ENCODE peak calls at places on chromosome 10, in five cellular contexts. One of them, this sample, is unnamed.

GRCh38 chr10:34148258-34148657 is 666.8 kb downstream of the PARD3 start:
- DNase-seq in fibroblast of lung: no peak
- DNase-seq in GM12878: no peak
- DNase-seq in astrocyte: no peak
- DNase-seq in GM12865: no peak
- DNase-seq in this sample: no peak

GRCh38 chr10:62186999-62187695 is 81.5 kb downstream of the RTKN2 start:
- DNase-seq in fibroblast of lung: peak; percentile 67
- DNase-seq in GM12878: no peak
- DNase-seq in astrocyte: peak; percentile 65
- DNase-seq in GM12865: no peak
- DNase-seq in this sample: no peak

GRCh38 chr10:11468126-11468742 is 143.2 kb downstream of the USP6NL start:
- DNase-seq in fibroblast of lung: peak; percentile 77
- DNase-seq in GM12878: no peak
- DNase-seq in astrocyte: peak; percentile 69
- DNase-seq in GM12865: no peak
- DNase-seq in this sample: no peak

GRCh38 chr10:10623958-10624590 is 393.6 kb upstream of the CELF2 start:
- DNase-seq in fibroblast of lung: no peak
- DNase-seq in GM12878: no peak
- DNase-seq in astrocyte: no peak
- DNase-seq in GM12865: no peak
- DNase-seq in this sample: no peak

GRCh38 chr10:27503498-27504006 is 552 bp upstream of the RAB18 start:
- DNase-seq in fibroblast of lung: no peak
- DNase-seq in GM12878: no peak
- DNase-seq in astrocyte: no peak
- DNase-seq in GM12865: no peak
- DNase-seq in this sample: no peak

GRCh38 chr10:102602272-102603045 is 41.8 kb upstream of the TRIM8 start:
- DNase-seq in fibroblast of lung: no peak
- DNase-seq in GM12878: no peak
- DNase-seq in astrocyte: no peak
- DNase-seq in GM12865: no peak
- DNase-seq in this sample: no peak

GRCh38 chr10:118564652-118565051 is 30.8 kb downstream of the PRLHR start:
- DNase-seq in fibroblast of lung: peak; percentile 3
- DNase-seq in GM12878: no peak
- DNase-seq in astrocyte: no peak
- DNase-seq in GM12865: no peak
- DNase-seq in this sample: no peak

GRCh38 chr10:110783509-110784103 is 88.1 kb upstream of the PDCD4 start:
- DNase-seq in fibroblast of lung: no peak
- DNase-seq in GM12878: no peak
- DNase-seq in astrocyte: no peak
- DNase-seq in GM12865: no peak
- DNase-seq in this sample: no peak

GRCh38 chr10:61136151-61136550 is 192.2 kb upstream of the RHOBTB1 start:
- DNase-seq in fibroblast of lung: peak; percentile 46
- DNase-seq in GM12878: no peak
- DNase-seq in astrocyte: peak; percentile 27
- DNase-seq in GM12865: no peak
- DNase-seq in this sample: no peak

GRCh38 chr10:43006490-43006889 is 70.4 kb upstream of the RET start:
- DNase-seq in fibroblast of lung: no peak
- DNase-seq in GM12878: no peak
- DNase-seq in astrocyte: no peak
- DNase-seq in GM12865: no peak
- DNase-seq in this sample: no peak

GRCh38 chr10:61304751-61305150 is 148.4 kb downstream of the TMEM26 start:
- DNase-seq in fibroblast of lung: peak; percentile 54
- DNase-seq in GM12878: no peak
- DNase-seq in astrocyte: peak; percentile 26
- DNase-seq in GM12865: no peak
- DNase-seq in this sample: no peak

GRCh38 chr10:126872768-126873167 is 32.5 kb upstream of the DOCK1 start:
- DNase-seq in fibroblast of lung: peak; percentile 59
- DNase-seq in GM12878: no peak
- DNase-seq in astrocyte: peak; percentile 34
- DNase-seq in GM12865: no peak
- DNase-seq in this sample: peak; percentile 33

GRCh38 chr10:132698761-132699391 is 87.1 kb downstream of the NKX6-2 start:
- DNase-seq in fibroblast of lung: no peak
- DNase-seq in GM12878: no peak
- DNase-seq in astrocyte: no peak
- DNase-seq in GM12865: no peak
- DNase-seq in this sample: peak; percentile 62

GRCh38 chr10:46293832-46294640 is 7.2 kb downstream of the ANTXRL start:
- DNase-seq in fibroblast of lung: no peak
- DNase-seq in GM12878: no peak
- DNase-seq in astrocyte: no peak
- DNase-seq in GM12865: no peak
- DNase-seq in this sample: no peak
- TF ChIP-seq CTCF in fibroblast of lung: no peak
- TF ChIP-seq CTCF in GM12878: no peak
- TF ChIP-seq CTCF in astrocyte: no peak
- TF ChIP-seq CTCF in GM12865: no peak
- TF ChIP-seq CTCF in this sample: no peak

GRCh38 chr10:131179386-131179785 is 132.1 kb downstream of the TCERG1L start:
- DNase-seq in fibroblast of lung: no peak
- DNase-seq in GM12878: no peak
- DNase-seq in astrocyte: no peak
- DNase-seq in GM12865: no peak
- DNase-seq in this sample: peak; percentile 62

GRCh38 chr10:131180086-131180485 is 131.4 kb downstream of the TCERG1L start:
- DNase-seq in fibroblast of lung: no peak
- DNase-seq in GM12878: no peak
- DNase-seq in astrocyte: no peak
- DNase-seq in GM12865: no peak
- DNase-seq in this sample: peak; percentile 7

GRCh38 chr10:131178521-131178920 is 133.0 kb downstream of the TCERG1L start:
- DNase-seq in fibroblast of lung: no peak
- DNase-seq in GM12878: no peak
- DNase-seq in astrocyte: no peak
- DNase-seq in GM12865: no peak
- DNase-seq in this sample: no peak

GRCh38 chr10:131177431-131178327 is 133.8 kb downstream of the TCERG1L start:
- DNase-seq in fibroblast of lung: no peak
- DNase-seq in GM12878: no peak
- DNase-seq in astrocyte: no peak
- DNase-seq in GM12865: no peak
- DNase-seq in this sample: peak; percentile 36

GRCh38 chr10:131178956-131179355 is 132.6 kb downstream of the TCERG1L start:
- DNase-seq in fibroblast of lung: no peak
- DNase-seq in GM12878: no peak
- DNase-seq in astrocyte: no peak
- DNase-seq in GM12865: no peak
- DNase-seq in this sample: peak; percentile 56
- H3K4me3 ChIP-seq in fibroblast of lung: no peak overlapping the region
- H3K4me3 ChIP-seq in GM12878: no peak overlapping the region
- H3K4me3 ChIP-seq in astrocyte: no peak overlapping the region
- H3K4me3 ChIP-seq in GM12865: no peak overlapping the region
- H3K4me3 ChIP-seq in this sample: no peak overlapping the region

GRCh38 chr10:114081911-114082583 is 38.4 kb downstream of the ADRB1 start:
- DNase-seq in fibroblast of lung: no peak
- DNase-seq in GM12878: no peak
- DNase-seq in astrocyte: no peak
- DNase-seq in GM12865: no peak
- DNase-seq in this sample: no peak

GRCh38 chr10:114087655-114088054 is 44.0 kb downstream of the ADRB1 start:
- DNase-seq in fibroblast of lung: no peak
- DNase-seq in GM12878: no peak
- DNase-seq in astrocyte: no peak
- DNase-seq in GM12865: no peak
- DNase-seq in this sample: no peak

GRCh38 chr10:114083040-114083439 is 39.4 kb downstream of the ADRB1 start:
- DNase-seq in fibroblast of lung: no peak
- DNase-seq in GM12878: no peak
- DNase-seq in astrocyte: no peak
- DNase-seq in GM12865: no peak
- DNase-seq in this sample: no peak

GRCh38 chr10:114084225-114084624 is 40.6 kb downstream of the ADRB1 start:
- DNase-seq in fibroblast of lung: no peak
- DNase-seq in GM12878: no peak
- DNase-seq in astrocyte: no peak
- DNase-seq in GM12865: no peak
- DNase-seq in this sample: no peak

GRCh38 chr10:114087255-114087654 is 43.6 kb downstream of the ADRB1 start:
- DNase-seq in fibroblast of lung: no peak
- DNase-seq in GM12878: no peak
- DNase-seq in astrocyte: no peak
- DNase-seq in GM12865: no peak
- DNase-seq in this sample: no peak
- TF ChIP-seq CTCF in fibroblast of lung: no peak
- TF ChIP-seq CTCF in GM12878: peak; percentile 27
- TF ChIP-seq CTCF in astrocyte: no peak
- TF ChIP-seq CTCF in GM12865: no peak
- TF ChIP-seq CTCF in this sample: no peak

DNA sequence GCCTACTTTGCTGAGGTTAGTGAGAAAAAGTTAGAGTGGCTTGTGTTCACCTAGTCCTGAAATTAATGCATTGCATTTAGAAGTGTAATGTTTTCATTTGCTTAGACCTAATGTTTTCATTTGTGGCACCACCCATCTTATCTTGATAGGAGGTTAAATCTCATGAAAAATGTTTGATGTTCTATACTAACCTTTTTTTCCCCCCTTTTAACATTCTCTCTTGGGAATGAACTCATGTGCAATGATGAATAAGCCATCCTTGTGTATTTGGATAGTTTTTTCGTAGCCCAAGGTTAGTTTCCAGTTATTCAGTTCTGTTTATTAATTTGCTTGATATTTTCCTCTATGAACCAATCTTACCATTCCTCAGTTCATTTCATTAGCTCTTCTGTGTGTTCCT is 2.8 kb downstream of the FHIP2A start:
- DNase-seq in fibroblast of lung: peak; percentile 65
- DNase-seq in GM12878: no peak
- DNase-seq in astrocyte: peak; percentile 53
- DNase-seq in GM12865: no peak
- DNase-seq in this sample: no peak
- H3K4me3 ChIP-seq in fibroblast of lung: peak overlapping the region; percentile 74
- H3K4me3 ChIP-seq in GM12878: peak overlapping the region; percentile 60
- H3K4me3 ChIP-seq in astrocyte: peak overlapping the region; percentile 25
- H3K4me3 ChIP-seq in GM12865: peak overlapping the region; percentile 76
- H3K4me3 ChIP-seq in this sample: peak overlapping the region; percentile 96

GRCh38 chr10:1142596-1142995 is 86.4 kb downstream of the WDR37 start:
- DNase-seq in fibroblast of lung: no peak
- DNase-seq in GM12878: no peak
- DNase-seq in astrocyte: no peak
- DNase-seq in GM12865: no peak
- DNase-seq in this sample: no peak
- TF ChIP-seq CTCF in fibroblast of lung: no peak
- TF ChIP-seq CTCF in GM12878: peak; percentile 34
- TF ChIP-seq CTCF in astrocyte: no peak
- TF ChIP-seq CTCF in GM12865: peak; percentile 24
- TF ChIP-seq CTCF in this sample: no peak

DNA sequence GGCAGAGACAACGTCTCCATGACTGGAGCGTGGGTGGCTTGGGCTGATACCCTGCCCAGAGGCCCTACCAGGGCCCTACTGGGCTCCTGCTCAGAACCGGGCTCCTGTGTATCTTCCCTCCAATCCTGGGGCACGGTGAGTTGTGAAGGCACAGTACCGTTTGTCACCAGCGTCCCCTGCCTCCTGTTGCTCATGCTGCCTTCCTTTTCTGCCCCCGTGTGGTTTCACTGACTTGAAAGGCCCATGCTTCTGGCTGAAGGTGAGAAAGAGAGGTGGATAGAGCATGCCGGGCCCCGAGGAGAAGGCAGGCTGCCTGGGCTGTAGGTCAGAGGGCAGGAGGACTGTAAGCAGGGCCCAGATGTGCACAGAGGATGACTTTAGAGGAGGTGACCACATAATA is 9.1 kb upstream of the DMBT1 start:
- DNase-seq in fibroblast of lung: no peak
- DNase-seq in GM12878: no peak
- DNase-seq in astrocyte: no peak
- DNase-seq in GM12865: peak; percentile 5
- DNase-seq in this sample: peak; percentile 65
- H3K4me3 ChIP-seq in fibroblast of lung: no peak overlapping the region
- H3K4me3 ChIP-seq in GM12878: no peak overlapping the region
- H3K4me3 ChIP-seq in astrocyte: no peak overlapping the region
- H3K4me3 ChIP-seq in GM12865: no peak overlapping the region
- H3K4me3 ChIP-seq in this sample: no peak overlapping the region

GRCh38 chr10:71825217-71825616 is 25.8 kb downstream of the PSAP start:
- DNase-seq in fibroblast of lung: no peak
- DNase-seq in GM12878: no peak
- DNase-seq in astrocyte: no peak
- DNase-seq in GM12865: no peak
- DNase-seq in this sample: no peak
- TF ChIP-seq CTCF in fibroblast of lung: no peak
- TF ChIP-seq CTCF in GM12878: peak; percentile 6
- TF ChIP-seq CTCF in astrocyte: no peak
- TF ChIP-seq CTCF in GM12865: no peak
- TF ChIP-seq CTCF in this sample: no peak

GRCh38 chr10:100968037-100968736 is 1.1 kb upstream of the SEMA4G start:
- DNase-seq in fibroblast of lung: no peak
- DNase-seq in GM12878: no peak
- DNase-seq in astrocyte: no peak
- DNase-seq in GM12865: no peak
- DNase-seq in this sample: no peak

GRCh38 chr10:100967332-100967731 is 2.0 kb upstream of the SEMA4G start:
- DNase-seq in fibroblast of lung: no peak
- DNase-seq in GM12878: no peak
- DNase-seq in astrocyte: no peak
- DNase-seq in GM12865: no peak
- DNase-seq in this sample: no peak

GRCh38 chr10:100970076-100970913 is 991 bp downstream of the SEMA4G start:
- DNase-seq in fibroblast of lung: no peak
- DNase-seq in GM12878: no peak
- DNase-seq in astrocyte: no peak
- DNase-seq in GM12865: no peak
- DNase-seq in this sample: no peak

GRCh38 chr10:100969175-100970075 is at the start of gene SEMA4G:
- DNase-seq in fibroblast of lung: peak; percentile 15
- DNase-seq in GM12878: no peak
- DNase-seq in astrocyte: no peak
- DNase-seq in GM12865: peak; percentile 45
- DNase-seq in this sample: no peak

GRCh38 chr10:100968839-100969174 is 497 bp upstream of the SEMA4G start:
- DNase-seq in fibroblast of lung: no peak
- DNase-seq in GM12878: no peak
- DNase-seq in astrocyte: no peak
- DNase-seq in GM12865: no peak
- DNase-seq in this sample: no peak
- H3K4me3 ChIP-seq in fibroblast of lung: peak overlapping the region; percentile 68
- H3K4me3 ChIP-seq in GM12878: peak overlapping the region; percentile 50
- H3K4me3 ChIP-seq in astrocyte: peak overlapping the region; percentile 52
- H3K4me3 ChIP-seq in GM12865: peak overlapping the region; percentile 50
- H3K4me3 ChIP-seq in this sample: peak overlapping the region; percentile 83

GRCh38 chr10:82953331-82953730 is 1078.3 kb downstream of the NRG3 start:
- DNase-seq in fibroblast of lung: peak; percentile 4
- DNase-seq in GM12878: no peak
- DNase-seq in astrocyte: no peak
- DNase-seq in GM12865: no peak
- DNase-seq in this sample: no peak

GRCh38 chr10:82949816-82950575 is 1075.0 kb downstream of the NRG3 start:
- DNase-seq in fibroblast of lung: no peak
- DNase-seq in GM12878: no peak
- DNase-seq in astrocyte: no peak
- DNase-seq in GM12865: peak; percentile 39
- DNase-seq in this sample: no peak

GRCh38 chr10:82953909-82954308 is 1078.9 kb downstream of the NRG3 start:
- DNase-seq in fibroblast of lung: no peak
- DNase-seq in GM12878: no peak
- DNase-seq in astrocyte: no peak
- DNase-seq in GM12865: peak; percentile 7
- DNase-seq in this sample: no peak
- TF ChIP-seq CTCF in fibroblast of lung: no peak
- TF ChIP-seq CTCF in GM12878: no peak
- TF ChIP-seq CTCF in astrocyte: no peak
- TF ChIP-seq CTCF in GM12865: peak; percentile 9
- TF ChIP-seq CTCF in this sample: no peak

This sample was measured in coronary artery.